ENCODE peak calls at places on chromosomes 11 and 22, in eight cellular contexts. J is fibroblast of lung, Z is fibroblast of the aortic adventitia, N is mesothelial cell of epicardium, G is RWPE1, O is endothelial cell, A is stomach, U is BJ. B is an unnamed sample.

GRCh38 chr11:119481021-119481666 is 58.2 kb upstream of the THY1 start:
- DNase-seq in J (peak), Z (peak), N (peak), G (peak), O (peak), A (peak), U (peak), B (peak)

GRCh38 chr11:117774553-117774952 is 22.5 kb downstream of the DSCAML1 start:
- DNase-seq in J (no peak), Z (no peak), N (no peak), G (no peak), O (no peak), A (no peak), U (no peak), B (no peak)

GRCh38 chr11:3135491-3136440 is 29.3 kb downstream of the OSBPL5 start:
- DNase-seq in J (no peak), Z (no peak), N (peak), G (no peak), O (no peak), A (no peak), U (no peak), B (no peak)

GRCh38 chr11:104073950-104074349 is 37.5 kb downstream of the DDI1 start:
- DNase-seq in J (peak), Z (peak), N (no peak), G (peak), O (no peak), A (no peak), U (no peak), B (no peak)

GRCh38 chr11:32466279-32466915 is 31.1 kb upstream of the WT1 start:
- DNase-seq in J (peak), Z (peak), N (no peak), G (no peak), O (no peak), A (peak), U (no peak), B (no peak)

GRCh38 chr11:19802773-19803293 is 90.2 kb downstream of the NAV2 start:
- DNase-seq in J (no peak), Z (peak), N (no peak), G (no peak), O (no peak), A (no peak), U (no peak), B (no peak)

GRCh38 chr11:504053-504993 is 2.7 kb downstream of the RNH1 start:
- DNase-seq in J (peak), Z (peak), N (no peak), G (peak), O (no peak), A (peak), U (no peak), B (no peak)

GRCh38 chr11:75563978-75564552 is 2.0 kb downstream of the SERPINH1 start:
- DNase-seq in J (peak), Z (peak), N (peak), G (peak), O (peak), A (peak), U (no peak), B (peak)

GRCh38 chr11:119376197-119376847 is 5.2 kb downstream of the USP2 start:
- DNase-seq in J (no peak), Z (no peak), N (no peak), G (no peak), O (no peak), A (peak), U (no peak), B (peak)

GRCh38 chr11:47516155-47516554 is 36.8 kb downstream of the CELF1 start:
- DNase-seq in J (no peak), Z (no peak), N (no peak), G (no peak), O (no peak), A (no peak), U (no peak), B (no peak)

DNA sequence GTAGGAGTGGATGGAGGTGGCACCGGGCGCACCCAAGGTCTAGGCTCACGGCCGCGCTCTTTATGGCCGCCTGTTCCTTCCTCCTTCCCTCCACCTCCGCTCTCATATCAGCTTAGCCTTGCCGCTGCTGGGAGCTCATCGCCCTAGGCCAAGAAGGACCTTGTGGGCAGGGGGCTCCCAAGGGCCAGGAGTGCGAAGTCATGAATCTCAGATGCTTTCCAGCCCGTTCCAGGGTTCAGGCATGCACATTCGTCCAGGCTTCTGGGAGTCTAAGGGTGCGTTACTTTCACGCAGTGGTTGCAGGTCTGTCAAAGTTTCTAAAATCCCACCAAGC is 4.1 kb upstream of the GALR3 start:
- DNase-seq in J (no peak), Z (no peak), N (no peak), G (no peak), O (no peak), A (no peak), U (no peak), B (no peak)
- TF ChIP-seq CTCF in J (no peak), Z (no peak), N (no peak), G (no peak), O (no peak), A (no peak), U (no peak), B (no peak)

DNA sequence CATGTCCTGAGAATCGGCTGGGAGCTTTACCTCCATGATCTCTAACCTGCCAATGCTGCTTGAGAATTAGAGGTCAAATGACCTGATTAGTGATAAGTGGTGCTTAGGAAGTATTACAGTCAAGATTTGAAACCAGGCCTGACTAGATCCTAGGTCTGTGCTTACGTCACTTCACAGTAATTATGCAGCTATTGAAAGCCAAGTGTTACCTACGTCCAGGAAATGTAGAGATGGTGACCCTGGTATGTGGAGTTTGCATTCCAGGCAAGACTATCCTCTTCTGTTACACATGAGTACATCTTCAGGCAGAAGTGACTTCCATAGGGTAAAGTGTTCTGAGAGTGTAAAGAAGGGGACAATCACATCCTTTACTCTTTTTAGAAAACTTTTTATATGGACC is 530.4 kb upstream of the TENM4 start:
- DNase-seq in J (no peak), Z (no peak), N (no peak), G (no peak), O (no peak), A (no peak), U (no peak), B (no peak)
- TF ChIP-seq CTCF in J (no peak), Z (no peak), N (no peak), G (no peak), O (no peak), A (no peak), U (no peak), B (no peak)

GRCh38 chr11:12868315-12869073 is 140.6 kb upstream of the RASSF10 start:
- DNase-seq in J (peak), Z (peak), N (no peak), G (no peak), O (no peak), A (no peak), U (no peak), B (no peak)
- TF ChIP-seq CTCF in J (peak), Z (peak), N (no peak), G (no peak), O (no peak), A (peak), U (peak), B (no peak)

GRCh38 chr22:17910561-17911311 is 113.6 kb downstream of the MICAL3 start:
- DNase-seq in J (peak), Z (peak), N (no peak), G (peak), O (peak), A (no peak), U (peak), B (peak)
- TF ChIP-seq CTCF in J (peak), Z (peak), N (no peak), G (no peak), O (no peak), A (no peak), U (peak), B (no peak)

GRCh38 chr11:96943970-96944369 is 554.2 kb downstream of the JRKL start:
- DNase-seq in J (no peak), Z (no peak), N (no peak), G (no peak), O (no peak), A (no peak), U (no peak), B (no peak)
- TF ChIP-seq CTCF in J (no peak), Z (no peak), N (peak), G (no peak), O (peak), A (no peak), U (no peak), B (no peak)

DNA sequence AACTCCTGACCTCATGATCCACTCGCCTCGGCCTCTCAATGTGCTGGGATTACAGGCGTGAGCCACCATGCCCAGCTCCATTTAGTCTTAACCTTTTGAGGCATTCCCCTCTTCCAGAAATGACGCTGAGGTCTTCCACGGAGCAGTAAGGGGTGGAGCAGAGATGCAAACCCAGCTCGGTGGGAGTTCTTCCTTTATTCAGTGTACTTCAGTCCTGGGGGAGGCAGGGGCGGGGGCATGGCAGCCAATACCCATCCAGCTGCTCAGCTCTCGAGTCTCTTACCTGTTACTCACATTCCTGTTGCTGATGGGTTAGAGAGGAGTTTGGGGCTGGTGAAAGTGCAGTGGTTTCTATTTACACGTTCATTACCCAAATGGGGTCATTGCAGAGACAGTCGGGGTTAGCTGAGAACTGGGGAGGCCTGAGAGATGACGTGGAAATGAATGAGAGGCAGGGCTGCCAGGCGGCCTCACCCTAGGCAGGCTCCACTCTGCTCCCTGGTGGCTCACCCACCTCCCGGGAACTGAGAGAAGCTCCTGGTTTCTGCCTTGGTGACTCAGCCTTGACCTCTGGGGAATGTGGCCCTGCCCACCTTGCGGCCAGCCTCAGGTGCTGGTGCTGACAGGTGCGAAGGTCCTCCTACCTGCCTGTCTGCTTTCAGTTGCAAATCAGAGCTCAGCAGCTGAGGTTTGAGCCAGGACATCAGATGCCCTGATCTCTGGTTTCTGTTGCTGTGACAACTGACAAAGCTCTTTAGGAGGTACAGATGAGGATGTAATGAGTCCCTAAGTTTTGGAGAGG is 13.4 kb upstream of the ST14 start:
- DNase-seq in J (peak), Z (no peak), N (no peak), G (peak), O (peak), A (peak), U (no peak), B (no peak)
- TF ChIP-seq CTCF in J (no peak), Z (peak), N (no peak), G (no peak), O (no peak), A (peak), U (peak), B (no peak)

GRCh38 chr11:2088746-2089535 is 50.2 kb downstream of the IGF2 start:
- DNase-seq in J (no peak), Z (no peak), N (no peak), G (no peak), O (no peak), A (peak), U (no peak), B (no peak)
- TF ChIP-seq CTCF in J (no peak), Z (peak), N (no peak), G (no peak), O (no peak), A (no peak), U (peak), B (peak)

GRCh38 chr22:46998346-46998745 is 235.9 kb downstream of the TBC1D22A start:
- DNase-seq in J (no peak), Z (no peak), N (no peak), G (no peak), O (no peak), A (no peak), U (no peak), B (no peak)

GRCh38 chr22:47000888-47001287 is 238.4 kb downstream of the TBC1D22A start:
- DNase-seq in J (peak), Z (no peak), N (no peak), G (no peak), O (no peak), A (no peak), U (no peak), B (no peak)

GRCh38 chr22:47001288-47001687 is 238.8 kb downstream of the TBC1D22A start:
- DNase-seq in J (no peak), Z (no peak), N (no peak), G (no peak), O (no peak), A (no peak), U (no peak), B (no peak)

GRCh38 chr22:47002692-47003091 is 240.2 kb downstream of the TBC1D22A start:
- DNase-seq in J (no peak), Z (no peak), N (no peak), G (no peak), O (no peak), A (no peak), U (no peak), B (no peak)

GRCh38 chr22:47000256-47000655 is 237.8 kb downstream of the TBC1D22A start:
- DNase-seq in J (no peak), Z (no peak), N (no peak), G (no peak), O (no peak), A (no peak), U (no peak), B (no peak)
- TF ChIP-seq CTCF in J (no peak), Z (no peak), N (no peak), G (no peak), O (no peak), A (no peak), U (no peak), B (no peak)

GRCh38 chr11:65100674-65101350 is 4.8 kb downstream of the VPS51 start:
- DNase-seq in J (no peak), Z (peak), N (no peak), G (no peak), O (no peak), A (no peak), U (no peak), B (no peak)
- TF ChIP-seq CTCF in J (no peak), Z (no peak), N (peak), G (no peak), O (no peak), A (no peak), U (peak), B (peak)

B was measured in neural crest cell.